ENCODE peak calls at places on chromosomes 11 and 22, in seven cellular contexts. One of them, this sample, is unnamed.

GRCh38 chr11:119370486-119371046 is 10.9 kb downstream of the USP2 start:
- DNase-seq in endothelial cell: no peak
- DNase-seq in osteocyte: no peak
- DNase-seq in GDM1: no peak
- DNase-seq in ureter: no peak
- DNase-seq in HEK293T: no peak
- DNase-seq in stimulated activated CD4-positive, alpha-beta T cell treated with anti-CD3 and anti-CD28 coated beads, Interleukin-2, amount 100 ng/mL, for 24 hours: no peak
- DNase-seq in this sample: no peak

GRCh38 chr11:67409781-67410368 is 5.6 kb upstream of the CARNS1 start:
- DNase-seq in HEK293T: no peak
- DNase-seq in osteocyte: no peak
- DNase-seq in GDM1: no peak
- DNase-seq in stimulated activated CD4-positive, alpha-beta T cell treated with anti-CD3 and anti-CD28 coated beads, Interleukin-2, amount 100 ng/mL, for 24 hours: peak; percentile 37
- DNase-seq in endothelial cell: no peak
- DNase-seq in ureter: no peak
- DNase-seq in this sample: no peak

GRCh38 chr22:31122196-31122531 is 602 bp upstream of the INPP5J start:
- DNase-seq in ureter: no peak
- DNase-seq in stimulated activated CD4-positive, alpha-beta T cell treated with anti-CD3 and anti-CD28 coated beads, Interleukin-2, amount 100 ng/mL, for 24 hours: no peak
- DNase-seq in HEK293T: no peak
- DNase-seq in endothelial cell: no peak
- DNase-seq in GDM1: no peak
- DNase-seq in osteocyte: no peak
- DNase-seq in this sample: no peak

GRCh38 chr11:96235725-96236124 is 107.3 kb downstream of the MAML2 start:
- DNase-seq in HEK293T: no peak
- DNase-seq in GDM1: no peak
- DNase-seq in ureter: no peak
- DNase-seq in endothelial cell: no peak
- DNase-seq in stimulated activated CD4-positive, alpha-beta T cell treated with anti-CD3 and anti-CD28 coated beads, Interleukin-2, amount 100 ng/mL, for 24 hours: peak; percentile 60
- DNase-seq in osteocyte: no peak
- DNase-seq in this sample: no peak

GRCh38 chr11:84091212-84091986 is 805.2 kb upstream of the CCDC90B start:
- DNase-seq in osteocyte: no peak
- DNase-seq in HEK293T: peak; percentile 6
- DNase-seq in ureter: no peak
- DNase-seq in GDM1: no peak
- DNase-seq in endothelial cell: no peak
- DNase-seq in stimulated activated CD4-positive, alpha-beta T cell treated with anti-CD3 and anti-CD28 coated beads, Interleukin-2, amount 100 ng/mL, for 24 hours: no peak
- DNase-seq in this sample: no peak

GRCh38 chr11:109604506-109604905 is 182.5 kb downstream of the C11orf87 start:
- DNase-seq in ureter: no peak
- DNase-seq in endothelial cell: no peak
- DNase-seq in HEK293T: no peak
- DNase-seq in stimulated activated CD4-positive, alpha-beta T cell treated with anti-CD3 and anti-CD28 coated beads, Interleukin-2, amount 100 ng/mL, for 24 hours: no peak
- DNase-seq in osteocyte: no peak
- DNase-seq in GDM1: no peak
- DNase-seq in this sample: no peak

GRCh38 chr22:22021160-22021750 is 38.7 kb upstream of the TOP3B start:
- DNase-seq in HEK293T: no peak
- DNase-seq in endothelial cell: no peak
- DNase-seq in ureter: no peak
- DNase-seq in stimulated activated CD4-positive, alpha-beta T cell treated with anti-CD3 and anti-CD28 coated beads, Interleukin-2, amount 100 ng/mL, for 24 hours: no peak
- DNase-seq in osteocyte: no peak
- DNase-seq in GDM1: no peak
- DNase-seq in this sample: no peak

GRCh38 chr11:12733091-12733490 is 58.9 kb downstream of the TEAD1 start:
- DNase-seq in stimulated activated CD4-positive, alpha-beta T cell treated with anti-CD3 and anti-CD28 coated beads, Interleukin-2, amount 100 ng/mL, for 24 hours: no peak
- DNase-seq in GDM1: no peak
- DNase-seq in endothelial cell: no peak
- DNase-seq in HEK293T: no peak
- DNase-seq in ureter: no peak
- DNase-seq in osteocyte: no peak
- DNase-seq in this sample: no peak

GRCh38 chr11:22192642-22193347 is at the start of gene ANO5:
- DNase-seq in endothelial cell: peak; percentile 66
- DNase-seq in GDM1: no peak
- DNase-seq in HEK293T: peak; percentile 71
- DNase-seq in ureter: peak; percentile 58
- DNase-seq in osteocyte: peak; percentile 83
- DNase-seq in stimulated activated CD4-positive, alpha-beta T cell treated with anti-CD3 and anti-CD28 coated beads, Interleukin-2, amount 100 ng/mL, for 24 hours: peak; percentile 7
- DNase-seq in this sample: no peak

GRCh38 chr11:69525516-69526452 is 44.3 kb downstream of the LINC01488 start:
- DNase-seq in GDM1: no peak
- DNase-seq in endothelial cell: no peak
- DNase-seq in ureter: no peak
- DNase-seq in HEK293T: no peak
- DNase-seq in osteocyte: peak; percentile 80
- DNase-seq in stimulated activated CD4-positive, alpha-beta T cell treated with anti-CD3 and anti-CD28 coated beads, Interleukin-2, amount 100 ng/mL, for 24 hours: no peak
- DNase-seq in this sample: no peak

GRCh38 chr11:79182794-79183193 is 258.0 kb downstream of the TENM4 start:
- DNase-seq in endothelial cell: no peak
- DNase-seq in GDM1: no peak
- DNase-seq in HEK293T: no peak
- DNase-seq in osteocyte: no peak
- DNase-seq in ureter: no peak
- DNase-seq in stimulated activated CD4-positive, alpha-beta T cell treated with anti-CD3 and anti-CD28 coated beads, Interleukin-2, amount 100 ng/mL, for 24 hours: no peak
- DNase-seq in this sample: no peak

GRCh38 chr22:25704701-25705100 is 37.3 kb upstream of the MYO18B start:
- DNase-seq in endothelial cell: no peak
- DNase-seq in GDM1: no peak
- DNase-seq in stimulated activated CD4-positive, alpha-beta T cell treated with anti-CD3 and anti-CD28 coated beads, Interleukin-2, amount 100 ng/mL, for 24 hours: no peak
- DNase-seq in HEK293T: no peak
- DNase-seq in osteocyte: no peak
- DNase-seq in ureter: no peak
- DNase-seq in this sample: no peak

GRCh38 chr11:94762208-94762607 is 5.9 kb upstream of the AMOTL1 start:
- DNase-seq in endothelial cell: peak; percentile 24
- DNase-seq in ureter: no peak
- DNase-seq in HEK293T: no peak
- DNase-seq in stimulated activated CD4-positive, alpha-beta T cell treated with anti-CD3 and anti-CD28 coated beads, Interleukin-2, amount 100 ng/mL, for 24 hours: no peak
- DNase-seq in GDM1: no peak
- DNase-seq in osteocyte: no peak
- DNase-seq in this sample: no peak

GRCh38 chr11:78189851-78190250 is 1.1 kb downstream of the USP35 start:
- DNase-seq in endothelial cell: no peak
- DNase-seq in osteocyte: no peak
- DNase-seq in ureter: no peak
- DNase-seq in HEK293T: no peak
- DNase-seq in stimulated activated CD4-positive, alpha-beta T cell treated with anti-CD3 and anti-CD28 coated beads, Interleukin-2, amount 100 ng/mL, for 24 hours: no peak
- DNase-seq in GDM1: no peak
- DNase-seq in this sample: no peak

GRCh38 chr22:37176464-37177061 is 11.5 kb downstream of the C1QTNF6 start:
- DNase-seq in HEK293T: no peak
- DNase-seq in stimulated activated CD4-positive, alpha-beta T cell treated with anti-CD3 and anti-CD28 coated beads, Interleukin-2, amount 100 ng/mL, for 24 hours: no peak
- DNase-seq in endothelial cell: no peak
- DNase-seq in ureter: no peak
- DNase-seq in GDM1: peak; percentile 72
- DNase-seq in osteocyte: no peak
- DNase-seq in this sample: no peak

GRCh38 chr11:118415051-118415738 is 13.8 kb downstream of the ATP5MG start:
- DNase-seq in stimulated activated CD4-positive, alpha-beta T cell treated with anti-CD3 and anti-CD28 coated beads, Interleukin-2, amount 100 ng/mL, for 24 hours: no peak
- DNase-seq in endothelial cell: no peak
- DNase-seq in ureter: no peak
- DNase-seq in GDM1: no peak
- DNase-seq in HEK293T: no peak
- DNase-seq in osteocyte: no peak
- DNase-seq in this sample: no peak

GRCh38 chr11:94536386-94536785 is 7.3 kb upstream of the FUT4 start:
- DNase-seq in endothelial cell: no peak
- DNase-seq in GDM1: no peak
- DNase-seq in HEK293T: no peak
- DNase-seq in ureter: no peak
- DNase-seq in osteocyte: no peak
- DNase-seq in stimulated activated CD4-positive, alpha-beta T cell treated with anti-CD3 and anti-CD28 coated beads, Interleukin-2, amount 100 ng/mL, for 24 hours: no peak
- DNase-seq in this sample: no peak

GRCh38 chr11:108135845-108136599 is 14.7 kb downstream of the ACAT1 start:
- DNase-seq in endothelial cell: no peak
- DNase-seq in HEK293T: peak; percentile 14
- DNase-seq in GDM1: no peak
- DNase-seq in stimulated activated CD4-positive, alpha-beta T cell treated with anti-CD3 and anti-CD28 coated beads, Interleukin-2, amount 100 ng/mL, for 24 hours: peak; percentile 24
- DNase-seq in osteocyte: no peak
- DNase-seq in ureter: no peak
- DNase-seq in this sample: no peak

This sample was measured in NCI-H2107.